ENCODE peak calls at places on chromosomes 6 and 20, in nine cellular contexts. Y, O, R, F, H, I, A, C and T are unnamed samples.

GRCh38 chr6:98827295-98828159 is 6.8 kb upstream of the POU3F2 start:
- DNase-seq in H (no peak), C (no peak), I (no peak), R (peak), Y (no peak), A (peak), F (no peak), O (no peak), T (no peak)

GRCh38 chr20:23245553-23246128 is 105.0 kb upstream of the NXT1 start:
- DNase-seq in I (peak), R (peak), H (no peak), Y (peak), C (peak), O (peak), A (peak), F (no peak), T (no peak)

GRCh38 chr6:169661357-169661756 is 40.5 kb downstream of the WDR27 start:
- DNase-seq in C (no peak), F (no peak), R (no peak), I (no peak), A (no peak), Y (no peak), O (no peak), H (no peak), T (no peak)

GRCh38 chr6:8429821-8430220 is 5.5 kb downstream of the SLC35B3 start:
- DNase-seq in F (no peak), Y (no peak), A (no peak), C (no peak), I (no peak), H (no peak), R (no peak), O (no peak), T (no peak)

GRCh38 chr6:48835421-48835958 is 627.6 kb downstream of the MMUT start:
- DNase-seq in R (no peak), Y (no peak), C (no peak), I (no peak), F (peak), A (peak), O (no peak), H (no peak), T (peak)

GRCh38 chr20:2314759-2315439 is 19.1 kb downstream of the TGM3 start:
- DNase-seq in A (peak), F (peak), C (no peak), O (peak), I (no peak), R (no peak), H (peak), Y (no peak), T (peak)

GRCh38 chr20:6884114-6884513 is 116.6 kb downstream of the BMP2 start:
- DNase-seq in A (no peak), O (no peak), Y (no peak), F (no peak), C (no peak), H (no peak), I (no peak), R (no peak), T (no peak)

GRCh38 chr20:48695255-48695654 is 132.5 kb downstream of the PREX1 start:
- DNase-seq in R (no peak), F (no peak), Y (no peak), H (no peak), I (no peak), C (no peak), O (no peak), A (no peak), T (peak)

GRCh38 chr6:45072673-45073072 is 255.5 kb upstream of the RUNX2 start:
- DNase-seq in C (no peak), I (no peak), O (no peak), F (no peak), A (peak), R (no peak), Y (no peak), H (no peak), T (no peak)

GRCh38 chr6:89411269-89412070 is 603 bp downstream of the RRAGD start:
- DNase-seq in H (no peak), I (peak), A (no peak), F (no peak), O (peak), C (peak), Y (peak), R (peak), T (no peak)

GRCh38 chr6:149918151-149918905 is 4.6 kb downstream of the RAET1G start:
- DNase-seq in O (no peak), C (no peak), I (peak), Y (no peak), R (peak), A (no peak), F (no peak), H (no peak), T (no peak)

GRCh38 chr20:64053841-64054661 is 4.6 kb upstream of the SOX18 start:
- DNase-seq in O (peak), C (no peak), Y (peak), F (no peak), H (no peak), I (no peak), R (peak), A (peak), T (no peak)

GRCh38 chr6:145815351-145815772 is 767 bp upstream of the FBXO30 start:
- DNase-seq in Y (peak), H (no peak), F (no peak), R (no peak), O (no peak), I (peak), A (peak), C (no peak), T (peak)

GRCh38 chr6:22878706-22879105 is 309.3 kb downstream of the HDGFL1 start:
- DNase-seq in C (no peak), I (no peak), R (no peak), Y (no peak), F (no peak), H (no peak), O (no peak), A (no peak), T (no peak)

GRCh38 chr6:169965239-169965638 is 213.8 kb downstream of the ERMARD start:
- DNase-seq in H (no peak), O (no peak), R (no peak), F (no peak), I (no peak), A (no peak), C (no peak), Y (no peak), T (no peak)

GRCh38 chr20:56689318-56689717 is 60.2 kb downstream of the TFAP2C start:
- DNase-seq in H (peak), C (no peak), F (peak), I (no peak), Y (no peak), A (peak), R (no peak), O (no peak), T (peak)

GRCh38 chr6:38220069-38220723 is 400.7 kb downstream of the ZFAND3 start:
- DNase-seq in R (no peak), F (no peak), I (no peak), A (no peak), C (no peak), H (no peak), O (no peak), Y (no peak), T (no peak)

GRCh38 chr20:35833271-35833670 is 61.5 kb downstream of the PHF20 start:
- DNase-seq in I (no peak), O (no peak), A (no peak), Y (no peak), R (no peak), C (no peak), H (no peak), F (no peak), T (peak)

GRCh38 chr20:9514461-9515210 is at the start of gene LAMP5:
- DNase-seq in I (no peak), H (no peak), A (peak), F (no peak), C (no peak), O (no peak), Y (peak), R (no peak), T (no peak)

GRCh38 chr20:49345538-49345937 is 67.7 kb upstream of the ZNFX1 start:
- DNase-seq in O (no peak), A (peak), H (no peak), F (peak), R (no peak), C (peak), I (no peak), Y (no peak), T (no peak)

GRCh38 chr6:113315879-113316278 is 541.3 kb upstream of the MARCKS start:
- DNase-seq in R (no peak), A (peak), Y (no peak), I (no peak), O (no peak), H (no peak), F (no peak), C (no peak), T (peak)

GRCh38 chr6:105507811-105508210 is 104.9 kb upstream of the PREP start:
- DNase-seq in H (no peak), I (no peak), F (no peak), C (no peak), O (no peak), R (no peak), A (no peak), Y (no peak), T (no peak)

GRCh38 chr6:14930366-14930989 is 315.4 kb upstream of the JARID2 start:
- DNase-seq in F (no peak), A (no peak), I (no peak), Y (no peak), O (no peak), H (no peak), C (no peak), R (no peak), T (no peak)

GRCh38 chr20:49889943-49890650 is 25.2 kb downstream of the SPATA2 start:
- DNase-seq in Y (no peak), O (no peak), R (no peak), I (peak), H (no peak), C (peak), F (no peak), A (no peak), T (no peak)

GRCh38 chr6:122426597-122426996 is 27.1 kb downstream of the HSF2 start:
- DNase-seq in H (no peak), F (no peak), I (no peak), A (no peak), O (no peak), R (no peak), C (no peak), Y (no peak), T (peak)

GRCh38 chr6:79864001-79864400 is 83.4 kb downstream of the ELOVL4 start:
- DNase-seq in F (no peak), A (no peak), O (no peak), R (no peak), H (no peak), C (no peak), Y (no peak), I (no peak), T (no peak)

GRCh38 chr20:24729896-24730605 is 219.0 kb upstream of the CST7 start:
- DNase-seq in F (no peak), H (no peak), Y (no peak), I (no peak), R (no peak), O (no peak), C (no peak), A (no peak), T (no peak)

GRCh38 chr20:54981181-54981580 is 505.8 kb downstream of the DOK5 start:
- DNase-seq in I (no peak), F (no peak), R (no peak), O (no peak), H (no peak), Y (no peak), C (no peak), A (no peak), T (no peak)

GRCh38 chr20:2379511-2380229 is 1.0 kb upstream of the TGM6 start:
- DNase-seq in F (no peak), Y (no peak), I (no peak), R (no peak), C (no peak), H (no peak), O (no peak), A (no peak), T (no peak)

GRCh38 chr6:16544006-16544405 is 217.3 kb downstream of the ATXN1 start:
- DNase-seq in C (no peak), F (no peak), Y (no peak), I (peak), O (peak), R (no peak), A (peak), H (no peak), T (peak)

GRCh38 chr20:44247676-44248419 is 740 bp downstream of the GDAP1L1 start:
- DNase-seq in A (peak), R (no peak), F (peak), Y (no peak), O (peak), C (no peak), I (no peak), H (peak), T (peak)

GRCh38 chr6:51613558-51613957 is 473.9 kb downstream of the PKHD1 start:
- DNase-seq in F (no peak), H (no peak), A (no peak), I (no peak), R (no peak), O (no peak), Y (no peak), C (no peak), T (no peak)

GRCh38 chr6:51614725-51615124 is 472.7 kb downstream of the PKHD1 start:
- DNase-seq in Y (no peak), O (no peak), C (no peak), R (no peak), F (no peak), A (no peak), H (no peak), I (no peak), T (no peak)

GRCh38 chr6:51619042-51619799 is 468.2 kb downstream of the PKHD1 start:
- DNase-seq in C (peak), H (no peak), A (no peak), O (no peak), I (no peak), F (no peak), R (no peak), Y (no peak), T (no peak)

DNA sequence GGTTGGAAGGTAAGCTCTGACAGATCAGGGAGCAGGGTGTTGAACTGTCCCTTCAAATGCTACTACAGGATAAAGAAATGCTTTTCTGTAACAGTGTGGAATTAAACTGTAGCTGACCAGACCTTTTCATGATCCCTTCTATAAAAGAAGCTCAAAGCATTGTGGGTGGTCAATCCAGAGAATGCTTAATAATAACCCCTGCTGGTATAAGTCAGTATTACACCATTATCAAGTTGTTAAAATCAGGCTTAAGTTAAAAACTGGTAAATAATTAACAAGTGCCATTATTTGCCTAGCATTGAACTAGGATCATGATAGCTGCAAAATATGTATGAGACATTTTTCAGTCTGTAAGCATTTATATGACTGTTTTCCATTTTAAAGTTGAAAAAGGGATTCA is 468.9 kb downstream of the PKHD1 start:
- DNase-seq in A (no peak), F (no peak), O (no peak), I (no peak), C (no peak), R (no peak), Y (no peak), H (no peak), T (no peak)
- TF ChIP-seq CTCF in A (peak), F (no peak), O (no peak), I (no peak), C (peak), R (peak), Y (no peak), H (peak), T (no peak)

GRCh38 chr6:129679250-129679649 is 30.7 kb downstream of the ARHGAP18 start:
- DNase-seq in R (no peak), H (no peak), A (no peak), O (no peak), I (no peak), C (no peak), F (no peak), Y (no peak), T (peak)

GRCh38 chr6:129677634-129678325 is 32.2 kb downstream of the ARHGAP18 start:
- DNase-seq in I (no peak), F (no peak), H (no peak), O (no peak), A (no peak), R (no peak), Y (no peak), C (no peak), T (peak)

GRCh38 chr6:129680633-129681032 is 29.3 kb downstream of the ARHGAP18 start:
- DNase-seq in H (no peak), Y (no peak), C (no peak), R (no peak), A (no peak), I (no peak), F (no peak), O (no peak), T (no peak)

GRCh38 chr6:129679758-129680157 is 30.2 kb downstream of the ARHGAP18 start:
- DNase-seq in F (no peak), R (no peak), I (no peak), O (no peak), H (no peak), A (no peak), Y (no peak), C (no peak), T (no peak)

GRCh38 chr6:129678463-129678862 is 31.5 kb downstream of the ARHGAP18 start:
- DNase-seq in R (no peak), O (no peak), I (no peak), Y (no peak), F (no peak), A (no peak), C (no peak), H (no peak), T (no peak)
- H3K4me3 ChIP-seq in R (no peak), O (no peak), I (no peak), Y (no peak), F (no peak), A (no peak), C (no peak), H (no peak), T (no peak)

DNA sequence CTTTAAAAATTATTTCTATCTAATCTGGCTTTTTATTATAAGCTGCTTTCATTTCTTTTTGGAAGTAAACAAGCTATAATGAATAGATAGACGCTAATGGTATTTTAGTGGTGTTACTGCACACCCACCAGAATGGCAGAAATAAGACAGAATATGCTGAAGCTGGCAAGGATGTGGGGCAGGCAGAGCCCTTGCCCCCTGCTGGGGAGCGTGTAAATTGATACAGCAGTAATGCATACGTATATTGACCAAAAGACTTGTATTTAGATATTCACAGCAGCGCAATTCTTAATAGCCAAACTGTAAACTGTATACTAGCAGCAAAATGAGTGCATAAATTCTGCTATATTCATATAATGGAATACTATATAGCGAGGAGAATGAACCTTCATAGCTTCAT is 35.3 kb downstream of the TMEM181 start:
- DNase-seq in A (peak), I (no peak), Y (no peak), O (no peak), C (no peak), H (no peak), R (no peak), F (no peak), T (no peak)
- TF ChIP-seq CTCF in A (peak), I (no peak), Y (peak), O (no peak), C (no peak), H (no peak), R (peak), F (peak), T (peak)

GRCh38 chr6:56838016-56838555 is 116.8 kb upstream of the BEND6 start:
- DNase-seq in H (no peak), I (no peak), C (no peak), A (no peak), O (no peak), R (no peak), F (no peak), Y (no peak), T (peak)
- H3K4me3 ChIP-seq in H (no peak), I (no peak), C (no peak), A (no peak), O (no peak), R (no peak), F (no peak), Y (no peak), T (no peak)

DNA sequence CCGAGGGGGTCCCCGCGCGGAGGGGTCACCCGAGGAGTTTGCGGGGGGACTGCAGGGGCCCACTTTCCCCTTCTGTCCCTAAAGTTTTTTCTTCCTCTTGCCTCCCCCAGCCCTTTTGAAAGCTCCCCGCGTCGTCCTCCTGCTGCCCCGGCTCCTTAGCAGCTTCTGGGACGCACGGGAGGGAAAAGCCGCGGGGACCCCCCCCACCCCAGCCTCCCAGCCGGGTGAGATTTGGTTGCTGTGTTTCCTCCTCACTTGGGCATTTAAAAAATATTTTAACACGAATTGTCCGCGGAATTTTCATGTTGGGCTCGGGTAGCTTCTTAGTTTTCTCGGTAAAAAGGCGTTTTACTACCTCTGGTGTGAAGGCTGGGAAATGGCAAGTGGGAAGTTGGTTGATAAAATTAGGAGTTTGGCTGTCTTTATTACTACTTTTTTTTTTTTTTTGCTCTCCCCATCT is 614 bp downstream of the NCOA3 start:
- DNase-seq in Y (peak), H (peak), I (no peak), R (no peak), O (peak), C (peak), F (no peak), A (peak), T (peak)
- TF ChIP-seq CTCF in Y (no peak), H (no peak), I (no peak), R (no peak), O (no peak), C (no peak), F (no peak), A (no peak), T (no peak)

GRCh38 chr6:31560697-31561058 is 11.4 kb upstream of the LTA start:
- DNase-seq in C (no peak), Y (no peak), R (no peak), F (no peak), A (no peak), I (no peak), O (no peak), H (no peak), T (no peak)

GRCh38 chr6:31558318-31558625 is 10.9 kb downstream of the NFKBIL1 start:
- DNase-seq in F (no peak), Y (no peak), A (no peak), I (no peak), C (no peak), R (no peak), O (no peak), H (no peak), T (no peak)

GRCh38 chr6:31559606-31559957 is 12.2 kb downstream of the NFKBIL1 start:
- DNase-seq in H (no peak), O (no peak), Y (no peak), C (no peak), F (no peak), A (no peak), R (no peak), I (no peak), T (no peak)

GRCh38 chr6:31558631-31559500 is 11.5 kb downstream of the NFKBIL1 start:
- DNase-seq in F (no peak), O (no peak), Y (no peak), I (no peak), A (peak), H (no peak), R (peak), C (no peak), T (peak)

GRCh38 chr6:31559958-31560696 is 12.0 kb upstream of the LTA start:
- DNase-seq in Y (peak), C (no peak), A (peak), I (no peak), F (no peak), H (no peak), R (peak), O (peak), T (peak)
- H3K4me3 ChIP-seq in Y (no peak), C (no peak), A (no peak), I (no peak), F (no peak), H (no peak), R (peak), O (no peak), T (no peak)